ENCODE peak calls at places on chromosome 13, in nine cellular contexts. A is AG10803; S is caudate nucleus; O is activated CD4-positive, alpha-beta T cell treated with anti-CD3 and anti-CD28 coated beads, Interleukin-2, amount 50 U/mL, for 1 hour; J is stimulated activated CD4-positive, alpha-beta T cell treated with anti-CD3 and anti-CD28 coated beads, TNF-alpha, amount 100 ng/mL, for 4 hours; D is C1 segment of cervical spinal cord; E is PC-9; R is memory B cell; Z is dorsolateral prefrontal cortex. H is an unnamed sample.

GRCh38 chr13:70183041-70183440 is 74.8 kb upstream of the KLHL1 start:
- DNase-seq in D (no peak), E (no peak), S (no peak), J (no peak), A (no peak), R (no peak), O (no peak), Z (no peak), H (no peak)

GRCh38 chr13:49021953-49022352 is 46.2 kb downstream of the FNDC3A start:
- DNase-seq in E (no peak), A (no peak), O (no peak), J (no peak), Z (no peak), S (no peak), D (no peak), R (no peak), H (no peak)

GRCh38 chr13:45492538-45492937 is 27.8 kb downstream of the COG3 start:
- DNase-seq in J (no peak), D (no peak), Z (no peak), R (no peak), S (no peak), A (peak; percentile 68), O (no peak), E (no peak), H (no peak)

GRCh38 chr13:34246511-34246910 is 428.6 kb downstream of the RFC3 start:
- DNase-seq in A (peak; percentile 7), S (no peak), O (no peak), J (no peak), Z (no peak), E (peak; percentile 18), D (no peak), R (no peak), H (peak; percentile 10)

GRCh38 chr13:30720470-30720869 is 14.9 kb upstream of the ALOX5AP start:
- DNase-seq in R (no peak), A (peak; percentile 70), E (no peak), O (no peak), D (no peak), J (no peak), Z (no peak), S (no peak), H (peak; percentile 66)

GRCh38 chr13:61728468-61728867 is 312.8 kb upstream of the PCDH20 start:
- DNase-seq in E (no peak), J (no peak), R (no peak), O (no peak), S (no peak), D (no peak), A (peak; percentile 42), Z (no peak), H (no peak)

GRCh38 chr13:91348906-91349435 is 1.5 kb downstream of the MIR17HG start:
- DNase-seq in Z (peak; percentile 90), R (peak; percentile 99), O (peak; percentile 91), S (peak; percentile 78), E (peak; percentile 89), D (peak; percentile 86), J (peak; percentile 92), A (peak; percentile 81), H (peak; percentile 95)

GRCh38 chr13:27353166-27353583 is 71.2 kb upstream of the GTF3A start:
- DNase-seq in A (peak; percentile 18), R (peak; percentile 22), J (no peak), Z (no peak), O (no peak), E (no peak), D (no peak), S (no peak), H (peak; percentile 92)

GRCh38 chr13:20387441-20387971 is 138.2 kb downstream of the CRYL1 start:
- DNase-seq in E (no peak), S (no peak), R (no peak), A (no peak), Z (no peak), J (no peak), O (no peak), D (no peak), H (no peak)

GRCh38 chr13:66559093-66559492 is 671.0 kb downstream of the PCDH9 start:
- DNase-seq in R (no peak), D (no peak), S (no peak), Z (no peak), A (no peak), O (no peak), E (no peak), J (no peak), H (no peak)

GRCh38 chr13:66689037-66689619 is 541.0 kb downstream of the PCDH9 start:
- DNase-seq in O (no peak), E (no peak), R (no peak), A (no peak), Z (no peak), D (no peak), J (no peak), S (no peak), H (no peak)

GRCh38 chr13:79874396-79875360 is 393.7 kb downstream of the NDFIP2 start:
- DNase-seq in J (no peak), A (peak; percentile 11), E (no peak), O (no peak), R (no peak), S (no peak), Z (no peak), D (no peak), H (no peak)

GRCh38 chr13:27599845-27600553 is 20.3 kb downstream of the LNX2 start:
- DNase-seq in E (peak; percentile 41), D (no peak), Z (no peak), A (peak; percentile 82), S (no peak), O (no peak), J (no peak), R (no peak), H (no peak)

GRCh38 chr13:38686635-38687245 is at the start of gene FREM2:
- DNase-seq in A (no peak), S (no peak), J (no peak), E (peak; percentile 51), R (no peak), O (no peak), Z (peak; percentile 48), D (no peak), H (no peak)

GRCh38 chr13:75120071-75120470 is 361.9 kb downstream of the TBC1D4 start:
- DNase-seq in R (no peak), E (no peak), O (no peak), S (no peak), A (no peak), Z (no peak), D (no peak), J (no peak), H (no peak)

GRCh38 chr13:44903596-44903995 is 85.7 kb downstream of the NUFIP1 start:
- DNase-seq in E (no peak), Z (no peak), J (no peak), S (no peak), O (no peak), A (peak; percentile 98), R (no peak), D (peak; percentile 17), H (no peak)

GRCh38 chr13:41812851-41813250 is 148.1 kb downstream of the VWA8 start:
- DNase-seq in R (no peak), J (no peak), E (no peak), D (no peak), O (no peak), A (no peak), Z (no peak), S (no peak), H (peak; percentile 71)

GRCh38 chr13:87677334-87678234 is 6.4 kb downstream of the SLITRK5 start:
- DNase-seq in D (no peak), O (no peak), Z (no peak), E (peak; percentile 22), J (no peak), R (no peak), S (peak; percentile 24), A (no peak), H (no peak)

GRCh38 chr13:31824705-31825512 is 85.6 kb downstream of the RXFP2 start:
- DNase-seq in O (no peak), A (peak; percentile 71), E (no peak), J (no peak), D (no peak), S (no peak), R (no peak), Z (no peak), H (peak; percentile 51)

GRCh38 chr13:30016398-30016797 is 166.0 kb upstream of the UBL3 start:
- DNase-seq in S (no peak), E (no peak), O (no peak), D (no peak), R (no peak), A (peak; percentile 35), Z (no peak), J (no peak), H (no peak)

GRCh38 chr13:70964124-70964523 is 855.9 kb upstream of the KLHL1 start:
- DNase-seq in E (no peak), J (no peak), Z (no peak), R (no peak), D (no peak), S (no peak), A (no peak), O (no peak), H (peak; percentile 6)

GRCh38 chr13:98794498-98794897 is 42.0 kb upstream of the SLC15A1 start:
- DNase-seq in S (no peak), D (no peak), J (no peak), Z (no peak), R (no peak), O (no peak), E (no peak), A (no peak), H (no peak)

GRCh38 chr13:39108746-39109145 is 70.5 kb downstream of the NHLRC3 start:
- DNase-seq in Z (no peak), J (no peak), O (no peak), E (no peak), R (no peak), A (no peak), D (no peak), S (no peak), H (no peak)

GRCh38 chr13:23668557-23668956 is 98.3 kb downstream of the TNFRSF19 start:
- DNase-seq in J (no peak), Z (no peak), S (no peak), O (no peak), E (no peak), D (no peak), A (peak; percentile 67), R (no peak), H (no peak)

GRCh38 chr13:51243832-51244231 is 21.6 kb downstream of the FAM124A start:
- DNase-seq in D (no peak), E (no peak), R (no peak), O (no peak), S (no peak), Z (no peak), J (no peak), A (no peak), H (no peak)

GRCh38 chr13:114285166-114285808 is 3.9 kb downstream of the UPF3A start:
- DNase-seq in O (no peak), R (no peak), D (no peak), E (no peak), S (no peak), J (no peak), A (peak; percentile 11), Z (no peak), H (no peak)

GRCh38 chr13:76319921-76320320 is 566.3 kb downstream of the KCTD12 start:
- DNase-seq in O (no peak), Z (no peak), J (no peak), S (no peak), D (no peak), A (no peak), E (no peak), R (no peak), H (no peak)

GRCh38 chr13:35131471-35131870 is 189.4 kb downstream of the NBEA start:
- DNase-seq in A (peak; percentile 6), R (no peak), Z (no peak), O (no peak), S (no peak), E (no peak), J (no peak), D (no peak), H (no peak)

GRCh38 chr13:75326173-75327131 is 155.5 kb downstream of the TBC1D4 start:
- DNase-seq in D (no peak), Z (no peak), E (no peak), O (peak; percentile 33), S (no peak), R (no peak), A (peak; percentile 19), J (peak; percentile 32), H (peak; percentile 79)

GRCh38 chr13:45658586-45659235 is 43.2 kb upstream of the ERICH6B start:
- DNase-seq in A (peak; percentile 75), E (no peak), Z (no peak), D (no peak), O (no peak), S (no peak), R (no peak), J (no peak), H (no peak)

GRCh38 chr13:65143920-65144319 is 2086.2 kb downstream of the PCDH9 start:
- DNase-seq in S (no peak), E (no peak), D (no peak), J (no peak), Z (no peak), A (no peak), R (no peak), O (no peak), H (no peak)

H was measured in GM12865.